ENCODE peak calls at places on chromosomes 6 and 20, in nine cellular contexts. K is fibroblast of lung, M is body of pancreas, R is iPS DF 6.9, A is heart left ventricle, O is WERI-Rb-1, S is right cardiac atrium, T is uterus, P is hepatocyte. Y is an unnamed sample.
A peak's percentile ranks its signal among the peaks of the same experiment; 100 is the strongest.

GRCh38 chr20:37336369-37337207 is 9.4 kb upstream of the SRC start:
- DNase-seq in K (no peak), M (no peak), R (no peak), A (peak; percentile 78), O (peak; percentile 18), S (peak; percentile 82), T (peak; percentile 84), P (peak; percentile 44), Y (peak; percentile 91)

GRCh38 chr20:55586626-55587025 is 418.7 kb downstream of the CBLN4 start:
- DNase-seq in K (no peak), M (no peak), R (no peak), A (no peak), O (peak; percentile 15), S (no peak), T (no peak), P (no peak), Y (no peak)

GRCh38 chr20:39298116-39298515 is 336.0 kb downstream of the DHX35 start:
- DNase-seq in K (no peak), M (no peak), R (no peak), A (no peak), O (no peak), S (no peak), T (no peak), P (no peak), Y (no peak)

GRCh38 chr6:127971945-127972391 is 71.1 kb upstream of the THEMIS start:
- DNase-seq in K (peak; percentile 71), M (no peak), R (no peak), A (no peak), O (no peak), S (no peak), T (no peak), P (no peak), Y (no peak)

GRCh38 chr20:32327087-32327681 is 30.9 kb upstream of the ASXL1 start:
- DNase-seq in K (peak; percentile 63), M (no peak), R (no peak), A (no peak), O (no peak), S (no peak), T (no peak), P (peak; percentile 78), Y (no peak)

GRCh38 chr6:11989376-11989775 is 22.7 kb upstream of the HIVEP1 start:
- DNase-seq in K (no peak), M (no peak), R (no peak), A (no peak), O (no peak), S (no peak), T (no peak), P (no peak), Y (no peak)

GRCh38 chr20:11267131-11267761 is 593.4 kb upstream of the JAG1 start:
- DNase-seq in K (peak; percentile 95), M (peak; percentile 28), R (no peak), A (peak; percentile 52), O (no peak), S (peak; percentile 48), T (peak; percentile 71), P (peak; percentile 84), Y (peak; percentile 58)

GRCh38 chr6:88008821-88009220 is 38.8 kb upstream of the SPACA1 start:
- DNase-seq in K (no peak), M (no peak), R (no peak), A (no peak), O (no peak), S (no peak), T (no peak), P (no peak), Y (no peak)

GRCh38 chr6:150363733-150364132 is 5.1 kb upstream of the IYD start:
- DNase-seq in K (no peak), M (no peak), R (no peak), A (no peak), O (no peak), S (no peak), T (no peak), P (no peak), Y (no peak)

GRCh38 chr6:84260186-84260585 is 32.7 kb upstream of the CEP162 start:
- DNase-seq in K (no peak), M (no peak), R (no peak), A (no peak), O (no peak), S (no peak), T (no peak), P (no peak), Y (no peak)

GRCh38 chr20:46523696-46524328 is 10.5 kb upstream of the ZNF334 start:
- DNase-seq in K (peak; percentile 24), M (no peak), R (no peak), A (no peak), O (no peak), S (no peak), T (no peak), P (peak; percentile 19), Y (no peak)

GRCh38 chr20:48238326-48238725 is 453.0 kb upstream of the SULF2 start:
- DNase-seq in K (peak; percentile 5), M (no peak), R (no peak), A (no peak), O (no peak), S (no peak), T (peak; percentile 62), P (no peak), Y (no peak)

GRCh38 chr6:161578478-161578877 is 304.6 kb upstream of the AGPAT4 start:
- DNase-seq in K (no peak), M (no peak), R (no peak), A (no peak), O (peak; percentile 54), S (no peak), T (no peak), P (no peak), Y (no peak)

GRCh38 chr6:38852215-38852614 is 137.1 kb downstream of the DNAH8 start:
- DNase-seq in K (no peak), M (no peak), R (no peak), A (no peak), O (peak; percentile 72), S (no peak), T (no peak), P (no peak), Y (no peak)

GRCh38 chr6:26103770-26104456 is 16.7 kb downstream of the HFE start:
- DNase-seq in K (peak; percentile 97), M (peak; percentile 84), R (no peak), A (peak; percentile 90), O (peak; percentile 90), S (peak; percentile 92), T (peak; percentile 94), P (peak; percentile 86), Y (peak; percentile 55)

GRCh38 chr20:60137657-60138245 is 179.5 kb downstream of the CDH26 start:
- DNase-seq in K (peak; percentile 20), M (peak; percentile 9), R (peak; percentile 18), A (no peak), O (peak; percentile 48), S (peak; percentile 70), T (no peak), P (no peak), Y (peak; percentile 51)
- H3K4me3 ChIP-seq in K (peak overlapping the region; percentile 38), M (no peak overlapping the region), R (no peak overlapping the region), A (peak overlapping the region; percentile 50), O (no peak overlapping the region), S (no peak overlapping the region), T (no peak overlapping the region), P (no peak overlapping the region), Y (no peak overlapping the region)

DNA sequence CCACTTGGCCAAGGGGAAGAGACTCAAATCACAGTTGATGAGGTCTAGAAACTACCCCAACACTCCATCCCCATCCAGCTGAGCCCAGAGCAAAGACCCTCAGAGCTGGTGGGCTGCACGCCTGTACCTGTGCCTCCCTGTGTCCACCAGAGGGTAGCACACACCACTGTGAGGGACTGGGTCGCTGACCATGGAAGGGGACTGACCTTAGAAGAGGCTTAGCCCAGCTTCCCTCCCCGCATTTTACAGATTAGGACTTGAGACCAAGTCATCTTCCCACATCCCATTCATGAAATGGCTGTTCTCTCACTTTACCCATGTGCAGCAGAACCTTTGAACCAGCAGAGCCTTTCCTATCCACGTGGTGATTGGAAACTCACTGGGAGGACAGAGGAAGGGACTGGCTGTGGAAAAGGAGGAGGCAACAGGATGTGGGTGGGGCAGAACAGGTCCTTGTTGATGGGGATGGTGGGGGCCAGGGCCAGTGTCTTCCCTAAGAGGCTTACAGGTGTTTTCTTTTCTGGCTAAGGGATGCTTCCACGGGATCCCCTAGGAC is 44.3 kb downstream of the CPXM1 start:
- DNase-seq in K (peak; percentile 53), M (peak; percentile 47), R (no peak), A (no peak), O (peak; percentile 83), S (no peak), T (no peak), P (peak; percentile 47), Y (peak; percentile 91)
- H3K27me3 ChIP-seq in K (peaks cover 17% of the 10 kb centered on the region), M (no peaks in the 10 kb centered on the region), R (peaks cover 13% of the 10 kb centered on the region), A (peaks cover 11% of the 10 kb centered on the region), O (no peaks in the 10 kb centered on the region), S (no peaks in the 10 kb centered on the region), T (no peaks in the 10 kb centered on the region), P (peaks cover 24% of the 10 kb centered on the region), Y (peaks cover 38% of the 10 kb centered on the region)

DNA sequence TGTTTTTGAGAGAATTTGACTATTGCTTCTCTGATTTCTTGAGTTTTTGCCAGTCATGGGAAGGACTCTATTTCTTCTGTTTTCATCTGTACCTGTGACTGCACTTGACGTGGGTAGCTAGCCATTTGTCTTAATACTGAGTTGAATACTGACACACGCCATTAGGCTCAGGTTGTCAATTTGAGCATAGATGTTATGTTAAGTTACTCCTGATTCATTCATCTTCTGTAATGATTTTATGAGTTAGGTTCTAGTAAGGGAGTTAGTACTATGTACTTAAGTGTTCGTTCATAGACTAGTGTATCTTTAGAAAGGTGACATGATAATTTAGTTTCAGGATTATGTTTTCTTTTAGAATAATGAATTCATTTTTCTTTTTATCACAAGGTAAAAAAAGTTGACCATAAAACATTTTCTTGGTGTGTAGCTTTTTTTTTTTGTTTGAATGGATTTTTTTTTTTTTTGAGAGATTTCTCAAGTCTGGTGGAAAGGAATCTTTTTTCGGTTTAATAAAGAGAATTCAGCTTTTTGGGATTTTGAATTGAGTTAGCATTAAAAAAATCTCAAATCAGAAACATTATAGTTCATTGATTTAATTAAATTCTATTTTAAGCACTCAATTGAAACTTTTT is 1.7 kb downstream of the AFDN start:
- DNase-seq in K (no peak), M (no peak), R (no peak), A (no peak), O (no peak), S (no peak), T (no peak), P (no peak), Y (no peak)
- H3K4me3 ChIP-seq in K (peak overlapping the region; percentile 80), M (peak overlapping the region; percentile 28), R (peak overlapping the region; percentile 31), A (peak overlapping the region; percentile 68), O (peak overlapping the region; percentile 92), S (peak overlapping the region; percentile 99), T (peak overlapping the region; percentile 57), P (peak overlapping the region; percentile 86), Y (peak overlapping the region; percentile 75)

GRCh38 chr6:33803571-33804053 is at the start of gene MLN:
- DNase-seq in K (no peak), M (no peak), R (no peak), A (no peak), O (no peak), S (no peak), T (no peak), P (no peak), Y (no peak)

GRCh38 chr6:33807606-33808005 is 3.8 kb upstream of the MLN start:
- DNase-seq in K (no peak), M (no peak), R (no peak), A (no peak), O (no peak), S (no peak), T (no peak), P (no peak), Y (no peak)

GRCh38 chr6:33808781-33809180 is 5.0 kb upstream of the MLN start:
- DNase-seq in K (no peak), M (no peak), R (no peak), A (no peak), O (no peak), S (no peak), T (no peak), P (no peak), Y (no peak)

GRCh38 chr6:33809619-33810018 is 5.8 kb upstream of the MLN start:
- DNase-seq in K (no peak), M (no peak), R (no peak), A (no peak), O (no peak), S (no peak), T (no peak), P (no peak), Y (no peak)

GRCh38 chr6:33806795-33807194 is 3.0 kb upstream of the MLN start:
- DNase-seq in K (no peak), M (no peak), R (no peak), A (no peak), O (no peak), S (no peak), T (no peak), P (no peak), Y (no peak)
- H3K27me3 ChIP-seq in K (peaks cover 43% of the 10 kb centered on the region), M (no peaks in the 10 kb centered on the region), R (no peaks in the 10 kb centered on the region), A (no peaks in the 10 kb centered on the region), O (no peaks in the 10 kb centered on the region), S (no peaks in the 10 kb centered on the region), T (no peaks in the 10 kb centered on the region), P (peaks cover 20% of the 10 kb centered on the region), Y (no peaks in the 10 kb centered on the region)

Y was measured in H7.